ENCODE peak calls at places on chromosomes 6 and 20, in six cellular contexts. D, I, J, S, K and B are unnamed samples.

GRCh38 chr6:142763205-142763604 is 181.8 kb downstream of the HIVEP2 start:
- DNase-seq in D (no peak), I (no peak), J (no peak), S (no peak), K (no peak), B (peak; percentile 55)

GRCh38 chr6:37725967-37726366 is 28.3 kb upstream of the MDGA1 start:
- DNase-seq in D (no peak), I (no peak), J (no peak), S (no peak), K (no peak), B (peak; percentile 16)

GRCh38 chr6:145736854-145737181 is 1.5 kb upstream of the EPM2A start:
- DNase-seq in D (no peak), I (no peak), J (no peak), S (no peak), K (peak; percentile 40), B (peak; percentile 69)

GRCh38 chr6:29602564-29603361 is 17.8 kb downstream of the OR2H2 start:
- DNase-seq in D (no peak), I (no peak), J (peak; percentile 34), S (no peak), K (peak; percentile 28), B (peak; percentile 7)

GRCh38 chr20:4490595-4491280 is 231.0 kb upstream of the PRND start:
- DNase-seq in D (no peak), I (no peak), J (no peak), S (no peak), K (peak; percentile 19), B (peak; percentile 41)

GRCh38 chr6:30511147-30511546 is 21.8 kb downstream of the HLA-E start:
- DNase-seq in D (no peak), I (no peak), J (no peak), S (no peak), K (no peak), B (no peak)

GRCh38 chr6:149859368-149859767 is 4.8 kb downstream of the LRP11 start:
- DNase-seq in D (no peak), I (no peak), J (no peak), S (no peak), K (peak; percentile 93), B (peak; percentile 96)

GRCh38 chr6:113140721-113141120 is 716.4 kb upstream of the MARCKS start:
- DNase-seq in D (no peak), I (no peak), J (no peak), S (no peak), K (no peak), B (no peak)

GRCh38 chr6:157169186-157169585 is 154.1 kb downstream of the TMEM242 start:
- DNase-seq in D (no peak), I (no peak), J (no peak), S (no peak), K (no peak), B (no peak)

GRCh38 chr6:119895626-119896025 is 546.1 kb upstream of the MAN1A1 start:
- DNase-seq in D (no peak), I (no peak), J (no peak), S (no peak), K (no peak), B (no peak)

GRCh38 chr6:146856296-146856695 is 257.5 kb downstream of the ADGB start:
- DNase-seq in D (no peak), I (no peak), J (no peak), S (no peak), K (no peak), B (no peak)

DNA sequence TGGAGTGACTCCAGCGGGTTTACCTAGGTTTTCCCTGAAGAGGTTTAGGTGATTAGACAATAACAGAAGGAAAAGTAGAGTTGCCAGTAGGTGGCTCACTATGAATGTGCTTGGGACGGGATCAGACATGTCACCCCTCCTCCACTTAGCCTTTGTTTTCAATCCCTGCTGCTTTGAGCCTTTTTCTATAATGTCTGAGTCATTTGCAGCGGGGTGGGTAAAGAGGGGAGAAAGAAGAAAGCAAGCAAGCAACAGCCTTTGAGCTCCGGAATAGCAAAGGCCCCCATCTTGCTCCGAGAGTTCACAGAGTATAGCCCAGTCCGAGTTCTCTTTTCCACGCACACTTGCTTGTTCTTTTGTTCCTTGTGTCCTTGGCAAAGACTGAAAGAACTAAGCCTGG is 129.1 kb downstream of the PACRG start:
- DNase-seq in D (no peak), I (peak; percentile 62), J (peak; percentile 45), S (no peak), K (peak; percentile 69), B (peak; percentile 60)
- TF ChIP-seq CTCF in D (peak; percentile 74), I (peak; percentile 39), J (peak; percentile 69), S (peak; percentile 69), K (peak; percentile 62), B (peak; percentile 46)

GRCh38 chr6:141641406-141641805 is 491.3 kb upstream of the GJE1 start:
- DNase-seq in D (no peak), I (no peak), J (no peak), S (no peak), K (no peak), B (no peak)
- TF ChIP-seq CTCF in D (peak; percentile 43), I (no peak), J (peak; percentile 33), S (no peak), K (no peak), B (peak; percentile 32)

DNA sequence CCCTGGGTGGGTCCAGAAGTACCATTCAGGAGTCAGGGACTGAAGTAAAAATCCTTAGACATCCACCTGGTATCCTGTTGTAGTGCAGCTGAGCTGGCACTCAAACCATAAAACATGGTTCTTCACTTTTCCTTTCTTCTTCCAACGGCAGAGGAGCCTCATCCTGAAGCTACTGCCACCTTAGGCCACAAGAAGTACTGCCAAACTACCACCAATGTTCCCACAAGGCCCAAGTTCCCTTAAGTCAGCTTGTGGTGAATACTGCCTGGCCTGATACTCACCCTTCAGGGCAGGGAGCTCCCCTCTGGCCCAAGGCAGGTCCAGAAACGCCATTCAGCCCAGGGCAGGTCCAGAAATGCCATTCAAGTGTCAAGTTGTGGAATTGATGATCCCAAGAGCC is 1053.4 kb upstream of the CITED2 start:
- DNase-seq in D (no peak), I (no peak), J (no peak), S (no peak), K (no peak), B (no peak)
- TF ChIP-seq CTCF in D (no peak), I (no peak), J (no peak), S (no peak), K (no peak), B (no peak)

DNA sequence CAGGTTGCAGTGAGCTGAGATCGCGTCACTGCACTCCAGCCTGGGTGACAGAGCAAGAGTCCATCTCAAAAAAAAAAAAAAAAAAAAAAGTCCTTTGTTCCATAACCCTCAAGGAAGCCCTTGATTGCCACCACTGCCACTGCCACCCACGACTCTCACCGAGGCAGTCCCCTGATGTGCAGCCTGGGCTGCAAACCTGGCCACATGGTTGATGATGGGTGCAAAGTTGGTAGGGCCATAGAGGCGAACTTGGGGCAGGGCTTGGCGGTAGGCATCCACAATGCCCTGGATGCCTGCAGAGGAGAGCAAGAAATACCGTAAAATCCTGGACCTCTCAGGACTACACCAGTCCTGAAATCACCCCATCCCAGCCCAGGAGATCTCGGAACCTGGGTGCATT is 11.5 kb downstream of the SPAG4 start:
- DNase-seq in D (no peak), I (no peak), J (no peak), S (no peak), K (no peak), B (no peak)
- TF ChIP-seq CTCF in D (no peak), I (no peak), J (no peak), S (no peak), K (no peak), B (no peak)